ENCODE peak calls at places on chromosomes 13 and 19, in seven cellular contexts. One of them, this sample, is unnamed.

GRCh38 chr19:12974301-12975220 is 5.2 kb downstream of the DAND5 start:
- DNase-seq in breast epithelium: no peak
- DNase-seq in hepatocyte: no peak
- DNase-seq in CD4-positive, alpha-beta T cell: no peak
- DNase-seq in PC-9: no peak
- DNase-seq in endothelial cell of umbilical vein: no peak
- DNase-seq in keratinocyte: no peak
- DNase-seq in this sample: no peak

GRCh38 chr19:51799998-51800848 is 5.3 kb downstream of the FPR3 start:
- DNase-seq in breast epithelium: no peak
- DNase-seq in hepatocyte: no peak
- DNase-seq in CD4-positive, alpha-beta T cell: no peak
- DNase-seq in PC-9: no peak
- DNase-seq in endothelial cell of umbilical vein: no peak
- DNase-seq in keratinocyte: no peak
- DNase-seq in this sample: no peak

GRCh38 chr13:101700598-101700997 is 248.1 kb downstream of the ITGBL1 start:
- DNase-seq in breast epithelium: no peak
- DNase-seq in hepatocyte: no peak
- DNase-seq in CD4-positive, alpha-beta T cell: no peak
- DNase-seq in PC-9: no peak
- DNase-seq in endothelial cell of umbilical vein: peak; percentile 20
- DNase-seq in keratinocyte: no peak
- DNase-seq in this sample: no peak

GRCh38 chr13:111093136-111093535 is 22.0 kb upstream of the ARHGEF7 start:
- DNase-seq in breast epithelium: no peak
- DNase-seq in hepatocyte: no peak
- DNase-seq in CD4-positive, alpha-beta T cell: no peak
- DNase-seq in PC-9: no peak
- DNase-seq in endothelial cell of umbilical vein: no peak
- DNase-seq in keratinocyte: no peak
- DNase-seq in this sample: no peak

GRCh38 chr13:78413887-78414553 is 189.3 kb downstream of the POU4F1 start:
- DNase-seq in breast epithelium: no peak
- DNase-seq in hepatocyte: no peak
- DNase-seq in CD4-positive, alpha-beta T cell: no peak
- DNase-seq in PC-9: no peak
- DNase-seq in endothelial cell of umbilical vein: no peak
- DNase-seq in keratinocyte: no peak
- DNase-seq in this sample: no peak

GRCh38 chr19:39817888-39818561 is 15.9 kb downstream of the DYRK1B start:
- DNase-seq in breast epithelium: no peak
- DNase-seq in hepatocyte: no peak
- DNase-seq in CD4-positive, alpha-beta T cell: no peak
- DNase-seq in PC-9: no peak
- DNase-seq in endothelial cell of umbilical vein: no peak
- DNase-seq in keratinocyte: no peak
- DNase-seq in this sample: no peak

GRCh38 chr19:12513531-12514061 is 29.0 kb upstream of the ZNF709 start:
- DNase-seq in breast epithelium: no peak
- DNase-seq in hepatocyte: no peak
- DNase-seq in CD4-positive, alpha-beta T cell: no peak
- DNase-seq in PC-9: no peak
- DNase-seq in endothelial cell of umbilical vein: no peak
- DNase-seq in keratinocyte: no peak
- DNase-seq in this sample: peak; percentile 49

GRCh38 chr19:35618857-35619256 is 6.3 kb downstream of the HAUS5 start:
- DNase-seq in breast epithelium: no peak
- DNase-seq in hepatocyte: no peak
- DNase-seq in CD4-positive, alpha-beta T cell: no peak
- DNase-seq in PC-9: no peak
- DNase-seq in endothelial cell of umbilical vein: no peak
- DNase-seq in keratinocyte: no peak
- DNase-seq in this sample: no peak

GRCh38 chr13:32225494-32225931 is 89.7 kb downstream of the ZAR1L start:
- DNase-seq in breast epithelium: no peak
- DNase-seq in hepatocyte: no peak
- DNase-seq in CD4-positive, alpha-beta T cell: no peak
- DNase-seq in PC-9: no peak
- DNase-seq in endothelial cell of umbilical vein: no peak
- DNase-seq in keratinocyte: no peak
- DNase-seq in this sample: no peak

GRCh38 chr13:100423375-100423774 is 165.2 kb downstream of the GGACT start:
- DNase-seq in breast epithelium: no peak
- DNase-seq in hepatocyte: no peak
- DNase-seq in CD4-positive, alpha-beta T cell: no peak
- DNase-seq in PC-9: peak; percentile 71
- DNase-seq in endothelial cell of umbilical vein: no peak
- DNase-seq in keratinocyte: no peak
- DNase-seq in this sample: no peak

GRCh38 chr19:45985321-45985720 is 9.9 kb upstream of the CCDC61 start:
- DNase-seq in breast epithelium: no peak
- DNase-seq in hepatocyte: no peak
- DNase-seq in CD4-positive, alpha-beta T cell: no peak
- DNase-seq in PC-9: no peak
- DNase-seq in endothelial cell of umbilical vein: no peak
- DNase-seq in keratinocyte: no peak
- DNase-seq in this sample: no peak

GRCh38 chr13:84844473-84844872 is 954.7 kb downstream of the SLITRK6 start:
- DNase-seq in breast epithelium: no peak
- DNase-seq in hepatocyte: peak; percentile 21
- DNase-seq in CD4-positive, alpha-beta T cell: no peak
- DNase-seq in PC-9: no peak
- DNase-seq in endothelial cell of umbilical vein: no peak
- DNase-seq in keratinocyte: no peak
- DNase-seq in this sample: no peak

GRCh38 chr19:38152461-38153379 is 71.3 kb downstream of the DPF1 start:
- DNase-seq in breast epithelium: no peak
- DNase-seq in hepatocyte: no peak
- DNase-seq in CD4-positive, alpha-beta T cell: no peak
- DNase-seq in PC-9: no peak
- DNase-seq in endothelial cell of umbilical vein: no peak
- DNase-seq in keratinocyte: no peak
- DNase-seq in this sample: no peak

GRCh38 chr19:15129856-15130580 is 22.8 kb downstream of the SYDE1 start:
- DNase-seq in breast epithelium: no peak
- DNase-seq in hepatocyte: peak; percentile 64
- DNase-seq in CD4-positive, alpha-beta T cell: no peak
- DNase-seq in PC-9: peak; percentile 93
- DNase-seq in endothelial cell of umbilical vein: no peak
- DNase-seq in keratinocyte: peak; percentile 33
- DNase-seq in this sample: no peak

GRCh38 chr13:30870049-30870884 is 35.8 kb upstream of the MEDAG start:
- DNase-seq in breast epithelium: no peak
- DNase-seq in hepatocyte: peak; percentile 82
- DNase-seq in CD4-positive, alpha-beta T cell: no peak
- DNase-seq in PC-9: peak; percentile 78
- DNase-seq in endothelial cell of umbilical vein: peak; percentile 99
- DNase-seq in keratinocyte: peak; percentile 32
- DNase-seq in this sample: no peak

GRCh38 chr13:59780058-59780457 is 383.7 kb downstream of the DIAPH3 start:
- DNase-seq in breast epithelium: no peak
- DNase-seq in hepatocyte: no peak
- DNase-seq in CD4-positive, alpha-beta T cell: no peak
- DNase-seq in PC-9: no peak
- DNase-seq in endothelial cell of umbilical vein: no peak
- DNase-seq in keratinocyte: no peak
- DNase-seq in this sample: no peak

GRCh38 chr13:109758937-109759480 is 27.4 kb downstream of the IRS2 start:
- DNase-seq in breast epithelium: no peak
- DNase-seq in hepatocyte: no peak
- DNase-seq in CD4-positive, alpha-beta T cell: no peak
- DNase-seq in PC-9: no peak
- DNase-seq in endothelial cell of umbilical vein: no peak
- DNase-seq in keratinocyte: no peak
- DNase-seq in this sample: no peak

GRCh38 chr13:113584870-113585671 is 518 bp downstream of the TFDP1 start:
- DNase-seq in breast epithelium: peak; percentile 35
- DNase-seq in hepatocyte: no peak
- DNase-seq in CD4-positive, alpha-beta T cell: no peak
- DNase-seq in PC-9: no peak
- DNase-seq in endothelial cell of umbilical vein: no peak
- DNase-seq in keratinocyte: no peak
- DNase-seq in this sample: no peak

GRCh38 chr19:15154002-15154612 is 46.7 kb downstream of the NOTCH3 start:
- DNase-seq in breast epithelium: no peak
- DNase-seq in hepatocyte: peak; percentile 63
- DNase-seq in CD4-positive, alpha-beta T cell: no peak
- DNase-seq in PC-9: peak; percentile 70
- DNase-seq in endothelial cell of umbilical vein: peak; percentile 52
- DNase-seq in keratinocyte: no peak
- DNase-seq in this sample: no peak

GRCh38 chr13:93029536-93029935 is 197.1 kb upstream of the GPC6 start:
- DNase-seq in breast epithelium: no peak
- DNase-seq in hepatocyte: no peak
- DNase-seq in CD4-positive, alpha-beta T cell: no peak
- DNase-seq in PC-9: no peak
- DNase-seq in endothelial cell of umbilical vein: no peak
- DNase-seq in keratinocyte: no peak
- DNase-seq in this sample: no peak

GRCh38 chr19:19944583-19944880 is 43.8 kb downstream of the ZNF93 start:
- DNase-seq in breast epithelium: no peak
- DNase-seq in hepatocyte: no peak
- DNase-seq in CD4-positive, alpha-beta T cell: no peak
- DNase-seq in PC-9: no peak
- DNase-seq in endothelial cell of umbilical vein: no peak
- DNase-seq in keratinocyte: no peak
- DNase-seq in this sample: no peak

GRCh38 chr19:42412223-42412622 is 15.0 kb downstream of the LIPE start:
- DNase-seq in breast epithelium: no peak
- DNase-seq in hepatocyte: peak; percentile 38
- DNase-seq in CD4-positive, alpha-beta T cell: no peak
- DNase-seq in PC-9: peak; percentile 53
- DNase-seq in endothelial cell of umbilical vein: no peak
- DNase-seq in keratinocyte: no peak
- DNase-seq in this sample: peak; percentile 83

GRCh38 chr19:48108997-48109782 is 1.4 kb downstream of the PLA2G4C start:
- DNase-seq in breast epithelium: no peak
- DNase-seq in hepatocyte: no peak
- DNase-seq in CD4-positive, alpha-beta T cell: no peak
- DNase-seq in PC-9: no peak
- DNase-seq in endothelial cell of umbilical vein: no peak
- DNase-seq in keratinocyte: no peak
- DNase-seq in this sample: no peak

GRCh38 chr13:57569981-57570380 is 61.6 kb upstream of the PCDH17 start:
- DNase-seq in breast epithelium: no peak
- DNase-seq in hepatocyte: no peak
- DNase-seq in CD4-positive, alpha-beta T cell: no peak
- DNase-seq in PC-9: no peak
- DNase-seq in endothelial cell of umbilical vein: peak; percentile 8
- DNase-seq in keratinocyte: no peak
- DNase-seq in this sample: no peak

GRCh38 chr13:57568865-57569264 is 62.7 kb upstream of the PCDH17 start:
- DNase-seq in breast epithelium: no peak
- DNase-seq in hepatocyte: no peak
- DNase-seq in CD4-positive, alpha-beta T cell: no peak
- DNase-seq in PC-9: no peak
- DNase-seq in endothelial cell of umbilical vein: no peak
- DNase-seq in keratinocyte: no peak
- DNase-seq in this sample: no peak
- H3K27me3 ChIP-seq in breast epithelium: no peaks in the 10 kb centered on the region
- H3K27me3 ChIP-seq in hepatocyte: no peaks in the 10 kb centered on the region
- H3K27me3 ChIP-seq in CD4-positive, alpha-beta T cell: no peaks in the 10 kb centered on the region
- H3K27me3 ChIP-seq in PC-9: no peaks in the 10 kb centered on the region
- H3K27me3 ChIP-seq in endothelial cell of umbilical vein: no peaks in the 10 kb centered on the region
- H3K27me3 ChIP-seq in keratinocyte: no peaks in the 10 kb centered on the region
- H3K27me3 ChIP-seq in this sample: no peaks in the 10 kb centered on the region

GRCh38 chr19:995051-995827 is 5.0 kb upstream of the GRIN3B start:
- DNase-seq in breast epithelium: no peak
- DNase-seq in hepatocyte: no peak
- DNase-seq in CD4-positive, alpha-beta T cell: no peak
- DNase-seq in PC-9: peak; percentile 75
- DNase-seq in endothelial cell of umbilical vein: no peak
- DNase-seq in keratinocyte: no peak
- DNase-seq in this sample: no peak
- H3K27ac ChIP-seq in breast epithelium: no peak overlapping the region
- H3K27ac ChIP-seq in hepatocyte: no peak overlapping the region
- H3K27ac ChIP-seq in CD4-positive, alpha-beta T cell: no peak overlapping the region
- H3K27ac ChIP-seq in PC-9: no peak overlapping the region
- H3K27ac ChIP-seq in endothelial cell of umbilical vein: no peak overlapping the region
- H3K27ac ChIP-seq in keratinocyte: no peak overlapping the region
- H3K27ac ChIP-seq in this sample: no peak overlapping the region

GRCh38 chr13:97559030-97559429 is 125.1 kb downstream of the RAP2A start:
- DNase-seq in breast epithelium: no peak
- DNase-seq in hepatocyte: no peak
- DNase-seq in CD4-positive, alpha-beta T cell: no peak
- DNase-seq in PC-9: no peak
- DNase-seq in endothelial cell of umbilical vein: no peak
- DNase-seq in keratinocyte: no peak
- DNase-seq in this sample: no peak
- TF ChIP-seq CTCF in breast epithelium: no peak
- TF ChIP-seq CTCF in hepatocyte: no peak
- TF ChIP-seq CTCF in CD4-positive, alpha-beta T cell: no peak
- TF ChIP-seq CTCF in PC-9: no peak
- TF ChIP-seq CTCF in endothelial cell of umbilical vein: no peak
- TF ChIP-seq CTCF in keratinocyte: no peak
- TF ChIP-seq CTCF in this sample: no peak

GRCh38 chr19:2747349-2747748 is 7.5 kb upstream of the SLC39A3 start:
- DNase-seq in breast epithelium: no peak
- DNase-seq in hepatocyte: no peak
- DNase-seq in CD4-positive, alpha-beta T cell: no peak
- DNase-seq in PC-9: no peak
- DNase-seq in endothelial cell of umbilical vein: no peak
- DNase-seq in keratinocyte: no peak
- DNase-seq in this sample: no peak

GRCh38 chr19:2740314-2740656 is 468 bp upstream of the SLC39A3 start:
- DNase-seq in breast epithelium: no peak
- DNase-seq in hepatocyte: no peak
- DNase-seq in CD4-positive, alpha-beta T cell: no peak
- DNase-seq in PC-9: no peak
- DNase-seq in endothelial cell of umbilical vein: no peak
- DNase-seq in keratinocyte: no peak
- DNase-seq in this sample: no peak

GRCh38 chr19:2739602-2740313 is at the start of gene SLC39A3:
- DNase-seq in breast epithelium: peak; percentile 99
- DNase-seq in hepatocyte: peak; percentile 98
- DNase-seq in CD4-positive, alpha-beta T cell: peak; percentile 98
- DNase-seq in PC-9: peak; percentile 85
- DNase-seq in endothelial cell of umbilical vein: peak; percentile 97
- DNase-seq in keratinocyte: peak; percentile 86
- DNase-seq in this sample: peak; percentile 99

GRCh38 chr19:2744113-2744512 is 4.3 kb upstream of the SLC39A3 start:
- DNase-seq in breast epithelium: no peak
- DNase-seq in hepatocyte: no peak
- DNase-seq in CD4-positive, alpha-beta T cell: no peak
- DNase-seq in PC-9: no peak
- DNase-seq in endothelial cell of umbilical vein: no peak
- DNase-seq in keratinocyte: no peak
- DNase-seq in this sample: no peak

DNA sequence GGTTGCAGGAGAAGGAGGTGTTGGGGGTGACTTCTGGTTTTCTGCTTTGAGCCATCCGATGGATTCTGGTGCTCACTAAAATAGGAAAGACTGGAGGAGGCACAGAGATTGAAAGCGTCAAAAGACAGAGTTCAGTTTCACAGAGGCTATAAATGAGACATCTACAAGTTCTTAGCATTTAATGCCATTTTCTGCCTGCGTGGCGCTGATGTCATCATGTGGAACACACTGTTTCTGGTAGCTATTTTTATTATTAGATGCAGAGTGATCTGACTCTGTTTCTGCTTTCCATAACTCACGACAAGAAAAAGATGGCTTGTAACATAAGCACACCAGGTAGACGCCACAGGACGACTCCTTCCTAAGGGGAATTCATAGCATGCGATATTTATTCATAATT is 3.3 kb upstream of the SLC39A3 start:
- DNase-seq in breast epithelium: no peak
- DNase-seq in hepatocyte: no peak
- DNase-seq in CD4-positive, alpha-beta T cell: no peak
- DNase-seq in PC-9: no peak
- DNase-seq in endothelial cell of umbilical vein: no peak
- DNase-seq in keratinocyte: no peak
- DNase-seq in this sample: no peak
- H3K27me3 ChIP-seq in breast epithelium: no peaks in the 10 kb centered on the region
- H3K27me3 ChIP-seq in hepatocyte: no peaks in the 10 kb centered on the region
- H3K27me3 ChIP-seq in CD4-positive, alpha-beta T cell: peaks cover 5% of the 10 kb centered on the region
- H3K27me3 ChIP-seq in PC-9: peaks cover 27% of the 10 kb centered on the region
- H3K27me3 ChIP-seq in endothelial cell of umbilical vein: no peaks in the 10 kb centered on the region
- H3K27me3 ChIP-seq in keratinocyte: no peaks in the 10 kb centered on the region
- H3K27me3 ChIP-seq in this sample: no peaks in the 10 kb centered on the region

This sample was measured in dorsolateral prefrontal cortex.